ENCODE peak calls at places on chromosomes 4 and X, in seven cellular contexts. One of them, this sample, is unnamed.

GRCh38 chrX:119685225-119686066 is 7.5 kb downstream of the SEPTIN6 start:
- DNase-seq in endothelial cell of umbilical vein: peak
- DNase-seq in stimulated activated naive B cell treated with anti-CD40 and anti-IgM and Interleukin-4, amounts not matched to agents 10 μg/mL and 1 μg/mL and 100 μg/mL, for 72 hours: peak
- DNase-seq in NCI-H345: peak
- DNase-seq in activated CD4-positive, alpha-beta T cell treated with anti-CD3 and anti-CD28 coated beads, Interleukin-2, amount 50 U/mL, for 48 hours: peak
- DNase-seq in fibroblast of lung: no peak
- DNase-seq in Calu3: no peak
- DNase-seq in this sample: peak

GRCh38 chrX:145609951-145610511 is 207.6 kb upstream of the SLITRK2 start:
- DNase-seq in endothelial cell of umbilical vein: no peak
- DNase-seq in stimulated activated naive B cell treated with anti-CD40 and anti-IgM and Interleukin-4, amounts not matched to agents 10 μg/mL and 1 μg/mL and 100 μg/mL, for 72 hours: no peak
- DNase-seq in NCI-H345: no peak
- DNase-seq in activated CD4-positive, alpha-beta T cell treated with anti-CD3 and anti-CD28 coated beads, Interleukin-2, amount 50 U/mL, for 48 hours: no peak
- DNase-seq in fibroblast of lung: peak
- DNase-seq in Calu3: no peak
- DNase-seq in this sample: peak

GRCh38 chr4:77538574-77539157 is 67.0 kb upstream of the CXCL13 start:
- DNase-seq in endothelial cell of umbilical vein: peak
- DNase-seq in stimulated activated naive B cell treated with anti-CD40 and anti-IgM and Interleukin-4, amounts not matched to agents 10 μg/mL and 1 μg/mL and 100 μg/mL, for 72 hours: no peak
- DNase-seq in NCI-H345: no peak
- DNase-seq in activated CD4-positive, alpha-beta T cell treated with anti-CD3 and anti-CD28 coated beads, Interleukin-2, amount 50 U/mL, for 48 hours: no peak
- DNase-seq in fibroblast of lung: peak
- DNase-seq in Calu3: peak
- DNase-seq in this sample: peak

GRCh38 chr4:1759170-1759817 is 33.8 kb upstream of the FGFR3 start:
- DNase-seq in endothelial cell of umbilical vein: no peak
- DNase-seq in stimulated activated naive B cell treated with anti-CD40 and anti-IgM and Interleukin-4, amounts not matched to agents 10 μg/mL and 1 μg/mL and 100 μg/mL, for 72 hours: no peak
- DNase-seq in NCI-H345: no peak
- DNase-seq in activated CD4-positive, alpha-beta T cell treated with anti-CD3 and anti-CD28 coated beads, Interleukin-2, amount 50 U/mL, for 48 hours: no peak
- DNase-seq in fibroblast of lung: no peak
- DNase-seq in Calu3: no peak
- DNase-seq in this sample: no peak

GRCh38 chrX:9942086-9942485 is 25.1 kb upstream of the CLDN34 start:
- DNase-seq in endothelial cell of umbilical vein: peak
- DNase-seq in stimulated activated naive B cell treated with anti-CD40 and anti-IgM and Interleukin-4, amounts not matched to agents 10 μg/mL and 1 μg/mL and 100 μg/mL, for 72 hours: peak
- DNase-seq in NCI-H345: no peak
- DNase-seq in activated CD4-positive, alpha-beta T cell treated with anti-CD3 and anti-CD28 coated beads, Interleukin-2, amount 50 U/mL, for 48 hours: peak
- DNase-seq in fibroblast of lung: no peak
- DNase-seq in Calu3: no peak
- DNase-seq in this sample: no peak

GRCh38 chr4:132587626-132588025 is 561.5 kb upstream of the PCDH10 start:
- DNase-seq in endothelial cell of umbilical vein: peak
- DNase-seq in stimulated activated naive B cell treated with anti-CD40 and anti-IgM and Interleukin-4, amounts not matched to agents 10 μg/mL and 1 μg/mL and 100 μg/mL, for 72 hours: no peak
- DNase-seq in NCI-H345: no peak
- DNase-seq in activated CD4-positive, alpha-beta T cell treated with anti-CD3 and anti-CD28 coated beads, Interleukin-2, amount 50 U/mL, for 48 hours: no peak
- DNase-seq in fibroblast of lung: peak
- DNase-seq in Calu3: no peak
- DNase-seq in this sample: no peak

GRCh38 chr4:57044996-57045395 is 65.2 kb downstream of the IGFBP7 start:
- DNase-seq in endothelial cell of umbilical vein: no peak
- DNase-seq in stimulated activated naive B cell treated with anti-CD40 and anti-IgM and Interleukin-4, amounts not matched to agents 10 μg/mL and 1 μg/mL and 100 μg/mL, for 72 hours: no peak
- DNase-seq in NCI-H345: no peak
- DNase-seq in activated CD4-positive, alpha-beta T cell treated with anti-CD3 and anti-CD28 coated beads, Interleukin-2, amount 50 U/mL, for 48 hours: no peak
- DNase-seq in fibroblast of lung: peak
- DNase-seq in Calu3: no peak
- DNase-seq in this sample: peak

GRCh38 chrX:13652256-13653021 is 502 bp upstream of the TCEANC start:
- DNase-seq in endothelial cell of umbilical vein: peak
- DNase-seq in stimulated activated naive B cell treated with anti-CD40 and anti-IgM and Interleukin-4, amounts not matched to agents 10 μg/mL and 1 μg/mL and 100 μg/mL, for 72 hours: no peak
- DNase-seq in NCI-H345: no peak
- DNase-seq in activated CD4-positive, alpha-beta T cell treated with anti-CD3 and anti-CD28 coated beads, Interleukin-2, amount 50 U/mL, for 48 hours: no peak
- DNase-seq in fibroblast of lung: peak
- DNase-seq in Calu3: peak
- DNase-seq in this sample: peak

GRCh38 chr4:113106076-113106475 is 56.6 kb downstream of the ANK2 start:
- DNase-seq in endothelial cell of umbilical vein: no peak
- DNase-seq in stimulated activated naive B cell treated with anti-CD40 and anti-IgM and Interleukin-4, amounts not matched to agents 10 μg/mL and 1 μg/mL and 100 μg/mL, for 72 hours: no peak
- DNase-seq in NCI-H345: peak
- DNase-seq in activated CD4-positive, alpha-beta T cell treated with anti-CD3 and anti-CD28 coated beads, Interleukin-2, amount 50 U/mL, for 48 hours: no peak
- DNase-seq in fibroblast of lung: peak
- DNase-seq in Calu3: no peak
- DNase-seq in this sample: peak

GRCh38 chr4:120977435-120977997 is 55.0 kb upstream of the PRDM5 start:
- DNase-seq in endothelial cell of umbilical vein: peak
- DNase-seq in stimulated activated naive B cell treated with anti-CD40 and anti-IgM and Interleukin-4, amounts not matched to agents 10 μg/mL and 1 μg/mL and 100 μg/mL, for 72 hours: no peak
- DNase-seq in NCI-H345: no peak
- DNase-seq in activated CD4-positive, alpha-beta T cell treated with anti-CD3 and anti-CD28 coated beads, Interleukin-2, amount 50 U/mL, for 48 hours: no peak
- DNase-seq in fibroblast of lung: peak
- DNase-seq in Calu3: peak
- DNase-seq in this sample: peak

GRCh38 chr4:142194905-142195304 is 558.5 kb downstream of the IL15 start:
- DNase-seq in endothelial cell of umbilical vein: no peak
- DNase-seq in stimulated activated naive B cell treated with anti-CD40 and anti-IgM and Interleukin-4, amounts not matched to agents 10 μg/mL and 1 μg/mL and 100 μg/mL, for 72 hours: no peak
- DNase-seq in NCI-H345: no peak
- DNase-seq in activated CD4-positive, alpha-beta T cell treated with anti-CD3 and anti-CD28 coated beads, Interleukin-2, amount 50 U/mL, for 48 hours: no peak
- DNase-seq in fibroblast of lung: peak
- DNase-seq in Calu3: no peak
- DNase-seq in this sample: no peak

GRCh38 chr4:53573696-53574095 is 17.6 kb downstream of the LNX1 start:
- DNase-seq in endothelial cell of umbilical vein: peak
- DNase-seq in stimulated activated naive B cell treated with anti-CD40 and anti-IgM and Interleukin-4, amounts not matched to agents 10 μg/mL and 1 μg/mL and 100 μg/mL, for 72 hours: no peak
- DNase-seq in NCI-H345: no peak
- DNase-seq in activated CD4-positive, alpha-beta T cell treated with anti-CD3 and anti-CD28 coated beads, Interleukin-2, amount 50 U/mL, for 48 hours: no peak
- DNase-seq in fibroblast of lung: peak
- DNase-seq in Calu3: no peak
- DNase-seq in this sample: no peak

GRCh38 chrX:24216037-24216436 is 66.5 kb downstream of the ZFX start:
- DNase-seq in endothelial cell of umbilical vein: no peak
- DNase-seq in stimulated activated naive B cell treated with anti-CD40 and anti-IgM and Interleukin-4, amounts not matched to agents 10 μg/mL and 1 μg/mL and 100 μg/mL, for 72 hours: no peak
- DNase-seq in NCI-H345: no peak
- DNase-seq in activated CD4-positive, alpha-beta T cell treated with anti-CD3 and anti-CD28 coated beads, Interleukin-2, amount 50 U/mL, for 48 hours: no peak
- DNase-seq in fibroblast of lung: no peak
- DNase-seq in Calu3: no peak
- DNase-seq in this sample: no peak

GRCh38 chrX:109859673-109860072 is 126.6 kb upstream of the ACSL4 start:
- DNase-seq in endothelial cell of umbilical vein: no peak
- DNase-seq in stimulated activated naive B cell treated with anti-CD40 and anti-IgM and Interleukin-4, amounts not matched to agents 10 μg/mL and 1 μg/mL and 100 μg/mL, for 72 hours: no peak
- DNase-seq in NCI-H345: no peak
- DNase-seq in activated CD4-positive, alpha-beta T cell treated with anti-CD3 and anti-CD28 coated beads, Interleukin-2, amount 50 U/mL, for 48 hours: no peak
- DNase-seq in fibroblast of lung: no peak
- DNase-seq in Calu3: no peak
- DNase-seq in this sample: no peak

GRCh38 chr4:74157116-74157742 is 689 bp upstream of the MTHFD2L start:
- DNase-seq in endothelial cell of umbilical vein: peak
- DNase-seq in stimulated activated naive B cell treated with anti-CD40 and anti-IgM and Interleukin-4, amounts not matched to agents 10 μg/mL and 1 μg/mL and 100 μg/mL, for 72 hours: no peak
- DNase-seq in NCI-H345: no peak
- DNase-seq in activated CD4-positive, alpha-beta T cell treated with anti-CD3 and anti-CD28 coated beads, Interleukin-2, amount 50 U/mL, for 48 hours: no peak
- DNase-seq in fibroblast of lung: peak
- DNase-seq in Calu3: no peak
- DNase-seq in this sample: peak

GRCh38 chr4:41976775-41977516 is 4.6 kb upstream of the DCAF4L1 start:
- DNase-seq in endothelial cell of umbilical vein: no peak
- DNase-seq in stimulated activated naive B cell treated with anti-CD40 and anti-IgM and Interleukin-4, amounts not matched to agents 10 μg/mL and 1 μg/mL and 100 μg/mL, for 72 hours: no peak
- DNase-seq in NCI-H345: peak
- DNase-seq in activated CD4-positive, alpha-beta T cell treated with anti-CD3 and anti-CD28 coated beads, Interleukin-2, amount 50 U/mL, for 48 hours: no peak
- DNase-seq in fibroblast of lung: no peak
- DNase-seq in Calu3: no peak
- DNase-seq in this sample: peak

GRCh38 chrX:11180571-11180970 is 69.4 kb downstream of the HCCS start:
- DNase-seq in endothelial cell of umbilical vein: no peak
- DNase-seq in stimulated activated naive B cell treated with anti-CD40 and anti-IgM and Interleukin-4, amounts not matched to agents 10 μg/mL and 1 μg/mL and 100 μg/mL, for 72 hours: no peak
- DNase-seq in NCI-H345: peak
- DNase-seq in activated CD4-positive, alpha-beta T cell treated with anti-CD3 and anti-CD28 coated beads, Interleukin-2, amount 50 U/mL, for 48 hours: no peak
- DNase-seq in fibroblast of lung: peak
- DNase-seq in Calu3: no peak
- DNase-seq in this sample: no peak

GRCh38 chr4:75542824-75543223 is 13.0 kb upstream of the ODAPH start:
- DNase-seq in endothelial cell of umbilical vein: no peak
- DNase-seq in stimulated activated naive B cell treated with anti-CD40 and anti-IgM and Interleukin-4, amounts not matched to agents 10 μg/mL and 1 μg/mL and 100 μg/mL, for 72 hours: no peak
- DNase-seq in NCI-H345: no peak
- DNase-seq in activated CD4-positive, alpha-beta T cell treated with anti-CD3 and anti-CD28 coated beads, Interleukin-2, amount 50 U/mL, for 48 hours: no peak
- DNase-seq in fibroblast of lung: peak
- DNase-seq in Calu3: no peak
- DNase-seq in this sample: peak

GRCh38 chr4:163166041-163166579 is 580 bp downstream of the NAF1 start:
- DNase-seq in endothelial cell of umbilical vein: peak
- DNase-seq in stimulated activated naive B cell treated with anti-CD40 and anti-IgM and Interleukin-4, amounts not matched to agents 10 μg/mL and 1 μg/mL and 100 μg/mL, for 72 hours: peak
- DNase-seq in NCI-H345: peak
- DNase-seq in activated CD4-positive, alpha-beta T cell treated with anti-CD3 and anti-CD28 coated beads, Interleukin-2, amount 50 U/mL, for 48 hours: peak
- DNase-seq in fibroblast of lung: peak
- DNase-seq in Calu3: peak
- DNase-seq in this sample: peak

GRCh38 chr4:159504634-159505033 is 401.8 kb downstream of the RAPGEF2 start:
- DNase-seq in endothelial cell of umbilical vein: peak
- DNase-seq in stimulated activated naive B cell treated with anti-CD40 and anti-IgM and Interleukin-4, amounts not matched to agents 10 μg/mL and 1 μg/mL and 100 μg/mL, for 72 hours: no peak
- DNase-seq in NCI-H345: no peak
- DNase-seq in activated CD4-positive, alpha-beta T cell treated with anti-CD3 and anti-CD28 coated beads, Interleukin-2, amount 50 U/mL, for 48 hours: no peak
- DNase-seq in fibroblast of lung: peak
- DNase-seq in Calu3: no peak
- DNase-seq in this sample: no peak

GRCh38 chr4:147409350-147409749 is 71.5 kb upstream of the EDNRA start:
- DNase-seq in endothelial cell of umbilical vein: no peak
- DNase-seq in stimulated activated naive B cell treated with anti-CD40 and anti-IgM and Interleukin-4, amounts not matched to agents 10 μg/mL and 1 μg/mL and 100 μg/mL, for 72 hours: no peak
- DNase-seq in NCI-H345: no peak
- DNase-seq in activated CD4-positive, alpha-beta T cell treated with anti-CD3 and anti-CD28 coated beads, Interleukin-2, amount 50 U/mL, for 48 hours: no peak
- DNase-seq in fibroblast of lung: peak
- DNase-seq in Calu3: no peak
- DNase-seq in this sample: no peak

GRCh38 chr4:8026455-8026854 is 86.8 kb upstream of the AFAP1 start:
- DNase-seq in endothelial cell of umbilical vein: no peak
- DNase-seq in stimulated activated naive B cell treated with anti-CD40 and anti-IgM and Interleukin-4, amounts not matched to agents 10 μg/mL and 1 μg/mL and 100 μg/mL, for 72 hours: no peak
- DNase-seq in NCI-H345: no peak
- DNase-seq in activated CD4-positive, alpha-beta T cell treated with anti-CD3 and anti-CD28 coated beads, Interleukin-2, amount 50 U/mL, for 48 hours: no peak
- DNase-seq in fibroblast of lung: no peak
- DNase-seq in Calu3: no peak
- DNase-seq in this sample: no peak

GRCh38 chr4:120847019-120847582 is 75.4 kb downstream of the PRDM5 start:
- DNase-seq in endothelial cell of umbilical vein: no peak
- DNase-seq in stimulated activated naive B cell treated with anti-CD40 and anti-IgM and Interleukin-4, amounts not matched to agents 10 μg/mL and 1 μg/mL and 100 μg/mL, for 72 hours: no peak
- DNase-seq in NCI-H345: no peak
- DNase-seq in activated CD4-positive, alpha-beta T cell treated with anti-CD3 and anti-CD28 coated beads, Interleukin-2, amount 50 U/mL, for 48 hours: no peak
- DNase-seq in fibroblast of lung: no peak
- DNase-seq in Calu3: no peak
- DNase-seq in this sample: no peak

This sample was measured in mesenchymal stem cell.